ENCODE peak calls at places on chromosomes 12 and 14, in eight cellular contexts. Z is CD8-positive, alpha-beta memory T cell; S is tibial artery; W is body of pancreas; N is naive thymus-derived CD4-positive, alpha-beta T cell; D is mesenchymal stem cell; I is HCT116; T is Peyer's patch. J is an unnamed sample.

GRCh38 chr12:30110970-30111586 is 327.3 kb upstream of the TMTC1 start:
- DNase-seq in W (no peak), I (no peak), S (no peak), D (peak; percentile 80), N (no peak), Z (no peak), T (no peak), J (no peak)

GRCh38 chr14:89688520-89688919 is 266.0 kb downstream of the EFCAB11 start:
- DNase-seq in D (no peak), S (no peak), W (no peak), N (no peak), T (no peak), I (no peak), Z (no peak), J (no peak)

GRCh38 chr12:26971963-26972362 is 33.7 kb downstream of the FGFR1OP2 start:
- DNase-seq in Z (peak; percentile 48), I (no peak), W (no peak), T (no peak), S (no peak), N (peak; percentile 53), D (no peak), J (no peak)

GRCh38 chr14:96762650-96763049 is 34.5 kb upstream of the VRK1 start:
- DNase-seq in N (no peak), D (peak; percentile 50), T (no peak), S (no peak), Z (peak; percentile 57), W (peak; percentile 9), I (peak; percentile 80), J (peak; percentile 24)

GRCh38 chr12:75634244-75635222 is 123.1 kb upstream of the KRR1 start:
- DNase-seq in W (no peak), Z (no peak), T (no peak), S (no peak), D (peak; percentile 18), I (no peak), N (no peak), J (no peak)

GRCh38 chr12:93913845-93914244 is 234.5 kb upstream of the PLXNC1 start:
- DNase-seq in D (peak; percentile 43), W (no peak), Z (no peak), S (no peak), I (no peak), N (no peak), T (no peak), J (no peak)

GRCh38 chr12:87266305-87266704 is 762.9 kb downstream of the C12orf50 start:
- DNase-seq in W (no peak), Z (no peak), T (no peak), S (no peak), D (no peak), N (no peak), I (no peak), J (no peak)

GRCh38 chr14:59187802-59188460 is 536 bp upstream of the DAAM1 start:
- DNase-seq in Z (no peak), W (peak; percentile 32), I (no peak), T (peak; percentile 69), S (peak; percentile 69), D (no peak), N (peak; percentile 34), J (peak; percentile 15)

GRCh38 chr12:54680374-54680773 is 32.2 kb upstream of the DCD start:
- DNase-seq in W (peak; percentile 60), I (peak; percentile 56), N (no peak), D (peak; percentile 2), T (no peak), S (no peak), Z (no peak), J (peak; percentile 39)

GRCh38 chr12:102960766-102961487 is 3.5 kb downstream of the ASCL1 start:
- DNase-seq in S (no peak), W (no peak), N (no peak), T (no peak), D (no peak), I (no peak), Z (no peak), J (no peak)

GRCh38 chr12:49345840-49346658 is 639 bp upstream of the DNAJC22 start:
- DNase-seq in W (no peak), Z (no peak), S (peak; percentile 53), I (no peak), D (no peak), T (no peak), N (no peak), J (no peak)

GRCh38 chr14:34714320-34715107 is at the start of gene CFL2:
- DNase-seq in W (peak; percentile 89), T (peak; percentile 86), S (peak; percentile 94), I (peak; percentile 32), N (peak; percentile 71), Z (peak; percentile 74), D (peak; percentile 81), J (no peak)

GRCh38 chr12:89278862-89279261 is 73.4 kb downstream of the DUSP6 start:
- DNase-seq in W (no peak), T (no peak), S (no peak), Z (no peak), D (no peak), N (no peak), I (no peak), J (no peak)

GRCh38 chr12:95182868-95183415 is 34.3 kb downstream of the FGD6 start:
- DNase-seq in Z (no peak), D (peak; percentile 77), N (no peak), T (no peak), I (peak; percentile 92), W (no peak), S (no peak), J (no peak)

GRCh38 chr12:70251226-70251625 is 8.0 kb downstream of the CNOT2 start:
- DNase-seq in D (no peak), S (no peak), N (no peak), Z (no peak), W (no peak), T (no peak), I (no peak), J (no peak)

GRCh38 chr12:749871-750270 is 2.5 kb upstream of the WNK1 start:
- DNase-seq in W (no peak), N (no peak), S (no peak), D (no peak), Z (no peak), T (no peak), I (no peak), J (no peak)

GRCh38 chr12:122793685-122794106 is 19.3 kb downstream of the CCDC62 start:
- DNase-seq in I (peak; percentile 52), S (no peak), D (peak; percentile 51), N (no peak), W (no peak), T (no peak), Z (peak; percentile 66), J (peak; percentile 41)

DNA sequence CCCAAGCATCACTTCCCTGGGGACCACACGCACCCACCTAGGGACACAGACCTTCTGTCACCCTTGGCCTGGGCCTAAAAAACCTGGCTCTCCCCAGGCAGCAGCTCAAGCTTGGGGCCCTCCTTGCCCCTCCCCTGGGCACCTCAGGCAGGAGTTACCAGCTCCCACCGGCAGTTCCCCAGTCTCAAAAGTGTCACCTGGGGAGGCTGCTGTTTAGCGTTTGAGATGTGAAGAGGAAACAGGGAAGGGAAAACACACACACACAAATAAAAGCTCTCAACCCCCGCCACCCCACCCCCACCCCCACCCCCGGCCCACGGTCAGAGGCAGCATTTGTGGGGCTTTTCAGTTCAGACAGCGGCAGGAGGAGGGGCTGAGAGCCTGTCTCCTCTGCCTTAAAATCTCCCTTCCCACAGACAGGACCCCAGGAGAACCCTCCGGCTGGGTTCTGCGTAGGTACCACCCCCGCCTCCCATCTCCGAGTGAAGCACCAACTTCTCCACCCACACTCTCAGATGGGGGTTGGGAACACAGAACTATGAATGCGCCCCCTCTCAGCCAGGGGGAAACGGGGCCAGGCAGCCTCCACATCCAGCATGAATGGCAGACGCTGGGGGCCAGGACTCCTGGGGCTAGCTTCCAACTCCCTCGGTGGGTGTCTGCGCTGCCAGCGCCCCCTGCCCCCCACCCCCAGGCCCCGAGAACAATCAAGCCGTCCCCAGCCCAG is 3.0 kb downstream of the NCOR2 start:
- DNase-seq in D (peak; percentile 59), N (no peak), W (no peak), Z (no peak), S (no peak), T (no peak), I (no peak), J (no peak)
- H3K4me1 ChIP-seq in D (peaks cover 45% of the 10 kb centered on the region), N (peaks cover 6% of the 10 kb centered on the region), W (peaks cover 60% of the 10 kb centered on the region), Z (peaks cover 24% of the 10 kb centered on the region), S (peaks cover 31% of the 10 kb centered on the region), T (peaks cover 66% of the 10 kb centered on the region), I (peaks cover 6% of the 10 kb centered on the region), J (peaks cover 60% of the 10 kb centered on the region)

GRCh38 chr14:54818201-54819133 is 84.2 kb downstream of the GCH1 start:
- DNase-seq in N (no peak), S (no peak), Z (no peak), D (peak; percentile 92), I (no peak), T (peak; percentile 80), W (peak; percentile 42), J (no peak)
- H3K4me3 ChIP-seq in N (no peak overlapping the region), S (no peak overlapping the region), Z (no peak overlapping the region), D (peak overlapping the region; percentile 33), I (no peak overlapping the region), T (no peak overlapping the region), W (no peak overlapping the region), J (no peak overlapping the region)

DNA sequence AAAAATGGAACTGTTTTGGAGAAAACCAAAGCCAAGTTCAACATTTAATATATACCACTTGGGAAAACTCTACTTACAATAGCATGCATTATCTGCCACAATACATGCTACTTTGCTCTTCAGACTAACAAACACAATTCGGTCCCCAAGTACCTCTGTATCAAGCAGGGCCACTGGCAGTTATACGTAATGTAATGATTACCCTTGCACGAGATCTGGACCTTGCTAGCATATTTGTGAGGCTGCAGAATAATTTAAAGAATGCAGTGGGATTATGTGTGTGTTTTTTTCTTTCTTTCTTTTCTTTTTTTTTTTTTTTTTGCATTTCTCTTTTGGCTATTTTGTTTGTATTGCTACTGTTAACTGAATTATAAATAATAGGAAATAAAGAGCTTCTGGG is 22.8 kb upstream of the PYGL start:
- DNase-seq in D (no peak), T (no peak), N (no peak), W (no peak), I (no peak), S (no peak), Z (no peak), J (no peak)
- H3K9me3 ChIP-seq in D (no peaks in the 10 kb centered on the region), T (no peaks in the 10 kb centered on the region), N (no peaks in the 10 kb centered on the region), W (no peaks in the 10 kb centered on the region), I (no peaks in the 10 kb centered on the region), S (no peaks in the 10 kb centered on the region), Z (no peaks in the 10 kb centered on the region), J (no peaks in the 10 kb centered on the region)

GRCh38 chr12:19811922-19812321 is 372.6 kb downstream of the AEBP2 start:
- DNase-seq in I (no peak), D (no peak), Z (no peak), S (no peak), W (no peak), T (no peak), N (no peak), J (no peak)
- H3K4me1 ChIP-seq in I (no peaks in the 10 kb centered on the region), D (no peaks in the 10 kb centered on the region), Z (no peaks in the 10 kb centered on the region), S (peaks cover 7% of the 10 kb centered on the region), W (no peaks in the 10 kb centered on the region), T (no peaks in the 10 kb centered on the region), N (no peaks in the 10 kb centered on the region), J (no peaks in the 10 kb centered on the region)

DNA sequence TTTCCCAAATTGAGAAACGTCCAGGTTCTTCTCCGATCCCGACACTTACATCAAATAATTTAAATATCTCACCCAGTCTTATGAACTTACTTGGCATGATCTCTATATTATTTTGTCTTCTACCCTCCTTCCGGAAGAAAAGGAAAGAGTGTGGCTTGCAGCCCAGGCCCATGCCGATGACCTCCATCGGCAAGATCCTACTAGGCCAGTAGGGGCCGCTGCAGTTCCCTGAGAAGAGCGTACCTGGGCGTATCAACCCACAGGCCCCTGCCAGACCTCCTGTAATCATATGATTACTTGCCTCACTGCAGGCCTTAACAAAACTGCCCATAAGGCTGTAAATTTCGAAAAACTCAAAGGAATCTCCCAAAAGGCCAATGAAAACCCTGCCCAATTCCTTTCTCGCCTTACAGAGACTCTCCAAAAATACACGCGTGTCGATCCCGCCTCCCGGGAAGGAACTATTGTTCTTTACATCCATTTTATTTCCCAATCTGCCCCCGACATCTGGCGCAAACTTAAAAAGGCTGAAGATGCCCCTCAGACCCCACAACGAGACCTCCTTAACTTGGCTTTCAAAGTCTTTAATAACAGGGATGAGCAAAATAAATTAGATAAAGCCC is 69.6 kb downstream of the MOK start:
- DNase-seq in S (peak; percentile 80), W (peak; percentile 95), D (peak; percentile 73), T (peak; percentile 94), I (peak; percentile 52), N (peak; percentile 77), Z (peak; percentile 64), J (peak; percentile 32)
- H3K4me3 ChIP-seq in S (no peak overlapping the region), W (no peak overlapping the region), D (peak overlapping the region; percentile 73), T (no peak overlapping the region), I (no peak overlapping the region), N (no peak overlapping the region), Z (no peak overlapping the region), J (no peak overlapping the region)

J was measured in Panc1.